ENCODE peak calls at places on chromosomes 11 and 22, in seven cellular contexts. N is epithelial cell of prostate; E is substantia nigra; A is RWPE1; H is SK-N-MC; P is stimulated activated CD4-positive, alpha-beta T cell treated with anti-CD3 and anti-CD28 coated beads, Interleukin-15, amount 100 ng/mL, for 24 hours; R is COR-L47. K is an unnamed sample.

GRCh38 chr11:10544491-10545470 is 3.8 kb upstream of the RNF141 start:
- DNase-seq in R (no peak), P (no peak), N (no peak), E (no peak), A (no peak), H (no peak), K (no peak)

GRCh38 chr11:91755951-91756707 is 468.5 kb upstream of the FAT3 start:
- DNase-seq in R (no peak), P (no peak), N (no peak), A (no peak), E (no peak), H (no peak), K (no peak)

GRCh38 chr11:125956371-125956770 is 10.5 kb downstream of the VSIG10L2 start:
- DNase-seq in E (no peak), H (no peak), P (no peak), N (no peak), A (no peak), R (no peak), K (peak)

GRCh38 chr22:19041403-19042074 is 80.7 kb downstream of the DGCR2 start:
- DNase-seq in N (no peak), H (no peak), E (no peak), P (no peak), R (no peak), A (no peak), K (no peak)

GRCh38 chr11:73252577-73253191 is 19.5 kb upstream of the P2RY6 start:
- DNase-seq in P (peak), E (no peak), N (no peak), H (no peak), R (peak), A (no peak), K (no peak)

GRCh38 chr22:44337658-44338004 is 24.9 kb upstream of the SHISAL1 start:
- DNase-seq in H (no peak), A (peak), R (peak), E (no peak), N (no peak), P (peak), K (peak)

GRCh38 chr22:48579915-48580279 is 1247.8 kb downstream of the BRD1 start:
- DNase-seq in P (no peak), N (no peak), H (no peak), R (no peak), E (no peak), A (no peak), K (no peak)

GRCh38 chr11:86795962-86796361 is 4.4 kb upstream of the PRSS23 start:
- DNase-seq in E (no peak), P (no peak), A (no peak), H (no peak), N (no peak), R (no peak), K (no peak)

GRCh38 chr22:47043835-47044721 is 281.6 kb downstream of the TBC1D22A start:
- DNase-seq in H (peak), N (no peak), A (peak), R (peak), E (no peak), P (peak), K (peak)

GRCh38 chr11:73957654-73958361 is 7.0 kb downstream of the DNAJB13 start:
- DNase-seq in R (no peak), A (no peak), N (no peak), P (no peak), E (no peak), H (no peak), K (no peak)

GRCh38 chr11:61893981-61894380 is 2.6 kb upstream of the FADS3 start:
- DNase-seq in H (no peak), E (no peak), N (no peak), R (no peak), A (no peak), P (no peak), K (no peak)

GRCh38 chr11:6438979-6439571 is 1.7 kb downstream of the HPX start:
- DNase-seq in R (peak), A (peak), E (no peak), P (peak), H (peak), N (peak), K (peak)

GRCh38 chr22:30857103-30857502 is 111.5 kb downstream of the MORC2 start:
- DNase-seq in A (no peak), E (no peak), P (no peak), R (no peak), H (no peak), N (no peak), K (no peak)

GRCh38 chr11:61613711-61614254 is 32.9 kb upstream of the SYT7 start:
- DNase-seq in E (no peak), H (no peak), N (no peak), A (no peak), P (no peak), R (no peak), K (no peak)

GRCh38 chr22:36332623-36333331 is 55.0 kb downstream of the MYH9 start:
- DNase-seq in P (peak), N (peak), A (peak), R (no peak), E (no peak), H (no peak), K (no peak)

GRCh38 chr11:726278-726915 is 20.4 kb downstream of the EPS8L2 start:
- DNase-seq in E (no peak), A (peak), P (peak), H (no peak), R (peak), N (peak), K (no peak)

GRCh38 chr22:23763579-23764331 is 965 bp downstream of the C22orf15 start:
- DNase-seq in A (no peak), N (no peak), E (no peak), P (peak), H (no peak), R (no peak), K (no peak)

GRCh38 chr11:5966958-5967357 is 1.3 kb downstream of the OR56A5 start:
- DNase-seq in E (no peak), N (no peak), H (no peak), P (no peak), R (no peak), A (no peak), K (no peak)

GRCh38 chr22:32926600-32926999 is 125.1 kb downstream of the TIMP3 start:
- DNase-seq in E (no peak), H (no peak), N (no peak), R (no peak), A (peak), P (peak), K (peak)

GRCh38 chr11:95923730-95924413 is at the start of gene MTMR2:
- DNase-seq in H (no peak), R (peak), E (peak), A (peak), P (peak), N (no peak), K (peak)

GRCh38 chr11:79579063-79579462 is 138.2 kb upstream of the TENM4 start:
- DNase-seq in N (no peak), A (no peak), H (no peak), E (no peak), P (no peak), R (no peak), K (no peak)

GRCh38 chr11:61007383-61007970 is 36.0 kb downstream of the CD6 start:
- DNase-seq in R (no peak), E (no peak), H (no peak), P (peak), N (no peak), A (peak), K (no peak)

GRCh38 chr11:86377972-86378371 is 3.3 kb downstream of the CCDC81 start:
- DNase-seq in A (no peak), H (no peak), P (no peak), R (no peak), E (no peak), N (no peak), K (no peak)

GRCh38 chr11:69435161-69435990 is 46.1 kb upstream of the LINC01488 start:
- DNase-seq in R (no peak), P (no peak), E (no peak), A (no peak), H (peak), N (no peak), K (no peak)

GRCh38 chr11:116654526-116654925 is 118.3 kb downstream of the BUD13 start:
- DNase-seq in H (no peak), N (no peak), R (no peak), P (no peak), A (no peak), E (no peak), K (no peak)